ENCODE peak calls at places on chromosomes 11 and 22, in four cellular contexts. M is MM.1S, I is PC-3, N is testis. J is an unnamed sample. For H3K4me1, the result is how much of the 10 kb centered on the place peaks cover.

GRCh38 chr22:18060646-18061620 is 16.9 kb upstream of the PEX26 start:
- DNase-seq in I (peak), N (no peak), M (no peak), J (peak)

GRCh38 chr22:24027389-24027980 is 16.4 kb downstream of the CABIN1 start:
- DNase-seq in I (no peak), M (no peak), N (no peak), J (no peak)

GRCh38 chr11:78189851-78190250 is 1.1 kb downstream of the USP35 start:
- DNase-seq in N (no peak), M (no peak), I (no peak), J (no peak)

GRCh38 chr22:27669798-27670599 is 131.6 kb downstream of the MN1 start:
- DNase-seq in M (no peak), N (peak), I (peak), J (no peak)

GRCh38 chr11:109747839-109748238 is 325.8 kb downstream of the C11orf87 start:
- DNase-seq in I (peak), N (no peak), M (peak), J (no peak)

GRCh38 chr11:86958259-86958658 is 3.1 kb upstream of the FZD4 start:
- DNase-seq in M (no peak), N (no peak), I (no peak), J (no peak)

GRCh38 chr11:7677071-7677470 is 3.8 kb upstream of the CYB5R2 start:
- DNase-seq in I (peak), M (no peak), N (no peak), J (no peak)

GRCh38 chr22:31681625-31682345 is 19.8 kb upstream of the PISD start:
- DNase-seq in M (no peak), I (no peak), N (peak), J (no peak)

DNA sequence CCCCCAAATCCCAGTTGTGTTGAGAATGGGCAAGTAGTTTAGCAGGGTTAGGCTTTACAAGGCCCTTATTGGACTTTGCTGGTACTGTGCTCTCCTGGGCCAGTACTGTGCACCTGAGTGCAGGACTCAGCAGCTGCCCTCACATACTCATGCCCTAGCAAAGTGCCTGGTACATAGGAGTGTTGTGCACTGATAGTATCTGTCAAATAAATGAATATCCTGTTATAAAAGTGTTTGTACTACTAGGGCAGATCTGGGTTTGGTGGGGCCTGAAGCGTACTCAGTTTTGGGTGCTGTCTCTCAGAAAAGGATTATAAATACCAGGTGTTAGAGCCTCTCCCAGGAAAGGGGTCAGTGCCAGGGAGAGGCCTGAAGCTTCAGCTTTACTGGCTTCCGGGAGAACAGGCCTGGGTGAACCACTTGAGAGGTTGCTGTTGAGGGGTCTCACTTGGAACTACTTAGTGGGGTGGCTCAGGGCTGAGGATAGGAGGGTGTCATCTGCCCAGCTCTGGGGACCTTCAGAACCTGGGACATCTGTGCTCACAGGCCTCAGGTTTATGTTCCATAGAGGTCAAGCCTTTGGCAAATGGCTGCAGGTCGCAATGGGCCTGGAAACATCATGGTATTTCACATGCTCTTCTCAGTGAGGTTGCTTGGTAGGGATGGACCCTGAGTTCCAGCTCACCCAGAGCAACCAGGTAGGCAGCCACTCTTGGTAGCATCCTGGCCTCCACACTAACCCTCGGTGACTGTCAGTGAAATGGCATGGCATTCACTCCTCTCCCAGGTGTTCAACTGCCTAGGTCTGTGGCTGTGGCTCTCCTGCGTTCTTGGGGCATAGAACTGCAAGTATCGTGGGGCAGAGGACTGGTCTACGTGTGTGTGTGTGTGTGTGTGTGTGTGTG is 106.1 kb downstream of the ZBTB16 start:
- DNase-seq in N (no peak), M (no peak), I (no peak), J (no peak)
- H3K4me1 ChIP-seq in N (half or more), M (under half), I (under half), J (half or more)

GRCh38 chr11:64888406-64888757 is 10.0 kb upstream of the EHD1 start:
- DNase-seq in N (no peak), M (no peak), I (no peak), J (no peak)
- H3K4me3 ChIP-seq in N (peak), M (peak), I (no peak), J (no peak)

DNA sequence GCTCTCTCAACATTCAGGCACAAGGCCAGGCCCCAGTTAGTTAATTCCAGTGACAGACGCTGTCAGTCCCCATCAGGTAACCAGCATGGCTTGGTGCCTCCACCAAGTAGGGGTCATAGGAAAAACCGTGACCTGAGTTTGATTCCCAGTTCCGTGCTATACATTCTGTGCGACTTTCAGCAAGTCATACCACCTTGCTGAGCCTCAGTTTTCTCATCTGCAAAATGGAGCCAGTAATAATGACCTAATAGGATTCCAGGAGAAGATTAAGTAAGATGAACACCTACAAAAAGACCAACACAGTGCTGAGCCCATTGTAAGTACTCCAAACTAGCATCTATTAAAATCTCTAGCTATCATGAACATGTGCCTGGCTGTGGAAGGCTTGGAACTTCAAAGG is 24.8 kb upstream of the LRRC55 start:
- DNase-seq in I (no peak), M (no peak), N (no peak), J (no peak)
- H3K27ac ChIP-seq in I (no peak), M (no peak), N (no peak), J (no peak)

DNA sequence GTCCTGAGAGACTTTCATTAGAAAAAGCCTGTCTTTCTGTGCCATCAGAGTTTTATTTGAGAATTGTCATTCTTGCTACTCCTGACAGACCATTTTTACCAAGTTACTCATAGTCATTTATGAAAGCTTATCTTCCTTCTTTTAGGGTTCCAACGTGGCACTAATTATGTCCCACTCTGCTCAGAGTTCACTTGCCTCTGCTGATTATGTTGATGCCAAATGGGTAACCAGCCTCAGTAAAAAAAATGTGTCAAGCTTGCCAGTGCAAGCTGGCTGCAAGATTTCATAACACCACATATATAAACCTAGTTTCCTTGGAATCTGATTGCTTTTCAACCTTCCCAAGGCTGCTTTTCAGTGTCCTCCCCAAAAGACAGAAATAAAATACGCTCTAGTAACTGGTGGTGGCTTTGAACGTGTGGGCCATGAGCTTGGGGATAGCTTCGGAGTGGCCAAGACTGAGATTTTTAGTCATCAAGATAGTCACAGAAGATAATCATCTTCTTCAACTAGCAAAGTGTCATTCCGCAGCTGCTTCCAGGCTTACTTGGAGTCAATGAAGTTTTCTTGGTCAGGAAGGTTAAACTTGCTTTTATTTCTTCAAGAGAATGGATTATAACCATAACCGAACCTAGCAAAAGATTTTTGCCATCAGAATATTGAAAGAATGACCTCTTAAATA is 29.5 kb upstream of the APOA1 start:
- DNase-seq in N (no peak), I (no peak), M (no peak), J (peak)
- H3K4me1 ChIP-seq in N (under half), I (under half), M (under half), J (under half)

GRCh38 chr11:118175031-118175531 is 1.4 kb downstream of the SCN2B start:
- DNase-seq in I (peak), M (no peak), N (no peak), J (no peak)

GRCh38 chr11:118180300-118180703 is 3.9 kb upstream of the SCN2B start:
- DNase-seq in I (no peak), M (no peak), N (peak), J (no peak)

GRCh38 chr11:118175600-118176399 is 639 bp downstream of the SCN2B start:
- DNase-seq in M (no peak), I (no peak), N (no peak), J (no peak)

GRCh38 chr11:118174006-118174567 is 2.4 kb downstream of the SCN2B start:
- DNase-seq in M (no peak), N (no peak), I (no peak), J (no peak)

GRCh38 chr11:118176400-118177134 is at the start of gene SCN2B:
- DNase-seq in N (no peak), M (no peak), I (no peak), J (no peak)
- H3K4me3 ChIP-seq in N (no peak), M (no peak), I (no peak), J (no peak)

GRCh38 chr11:75337195-75337654 is 14.2 kb downstream of the ARRB1 start:
- DNase-seq in N (no peak), I (peak), M (no peak), J (peak)
- H3K27ac ChIP-seq in N (peak), I (peak), M (no peak), J (peak)

GRCh38 chr22:30312053-30312452 is 14.7 kb downstream of the TBC1D10A start:
- DNase-seq in N (no peak), I (peak), M (no peak), J (no peak)

GRCh38 chr22:30308518-30309230 is 18.1 kb downstream of the TBC1D10A start:
- DNase-seq in N (no peak), M (peak), I (no peak), J (no peak)

GRCh38 chr22:30309981-30310672 is 16.6 kb downstream of the TBC1D10A start:
- DNase-seq in N (peak), I (no peak), M (peak), J (peak)

GRCh38 chr22:30313527-30314385 is 13.0 kb downstream of the TBC1D10A start:
- DNase-seq in M (no peak), I (peak), N (no peak), J (peak)

DNA sequence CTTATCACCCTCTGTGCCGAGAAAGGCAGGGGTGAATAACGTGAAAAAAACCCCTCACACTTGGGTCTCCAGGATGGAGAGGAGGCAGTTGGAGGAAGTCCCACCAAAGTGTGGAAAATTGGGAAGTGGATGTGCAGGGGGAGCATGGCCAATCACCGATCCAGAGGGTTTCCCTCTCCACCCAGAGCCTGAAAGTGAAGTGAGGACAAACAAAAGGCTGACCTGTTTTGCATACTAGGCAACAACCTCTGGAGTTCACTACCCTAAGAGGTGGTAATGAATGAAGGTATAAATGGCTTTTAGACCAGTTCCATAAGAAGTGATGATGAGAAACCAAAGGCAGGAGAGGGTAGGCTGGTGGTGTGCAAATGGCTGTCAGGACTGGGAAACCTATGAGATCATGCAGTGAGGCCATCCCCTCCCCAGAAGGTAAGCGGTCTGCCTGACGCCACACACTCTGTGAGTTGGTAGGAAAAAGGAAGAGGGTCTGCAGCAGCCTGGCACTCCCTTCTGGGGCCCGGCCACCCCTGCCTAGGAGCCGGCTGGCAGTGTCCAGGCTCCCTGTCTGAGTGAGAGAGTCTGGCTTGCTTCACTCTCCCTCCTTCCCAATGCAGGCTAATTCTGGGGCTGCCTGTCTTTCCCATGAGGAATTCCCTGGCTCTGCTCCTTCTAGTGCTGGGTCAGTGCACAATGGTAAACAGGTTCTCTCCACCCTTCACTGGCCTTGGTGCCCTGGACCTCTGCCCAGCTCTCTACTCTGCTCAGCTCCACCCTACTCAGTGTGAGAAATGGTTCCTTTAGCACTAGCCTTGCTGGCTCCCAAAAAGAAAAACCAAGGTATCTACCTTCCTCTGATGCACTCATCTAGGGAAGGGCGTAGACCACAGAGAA is 15.6 kb downstream of the TBC1D10A start:
- DNase-seq in N (peak), I (peak), M (no peak), J (peak)
- H3K4me1 ChIP-seq in N (half or more), I (half or more), M (under half), J (under half)

GRCh38 chr11:65639623-65640482 is 2.0 kb downstream of the SIPA1 start:
- DNase-seq in N (no peak), I (no peak), M (no peak), J (peak)

GRCh38 chr11:65642014-65642671 is 4.2 kb downstream of the SIPA1 start:
- DNase-seq in I (no peak), N (no peak), M (no peak), J (no peak)

GRCh38 chr11:65637794-65638317 is at the start of gene SIPA1:
- DNase-seq in M (peak), I (peak), N (peak), J (peak)

GRCh38 chr11:65641233-65642013 is 3.5 kb downstream of the SIPA1 start:
- DNase-seq in N (no peak), M (no peak), I (no peak), J (no peak)

GRCh38 chr11:65640483-65641207 is 2.7 kb downstream of the SIPA1 start:
- DNase-seq in M (no peak), N (no peak), I (no peak), J (peak)
- H3K4me3 ChIP-seq in M (no peak), N (no peak), I (no peak), J (peak)

GRCh38 chr22:41429946-41430332 is 16.7 kb downstream of the TOB2 start:
- DNase-seq in M (no peak), I (no peak), N (no peak), J (no peak)
- H3K27ac ChIP-seq in M (no peak), I (no peak), N (no peak), J (no peak)

GRCh38 chr11:35177370-35177769 is 38.4 kb downstream of the CD44 start:
- DNase-seq in N (no peak), I (no peak), M (no peak), J (peak)
- H3K4me1 ChIP-seq in N (under half), I (half or more), M (half or more), J (under half)